ENCODE peak calls at places on chromosomes 4 and X, in six cellular contexts. One of them, this sample, is unnamed. For H3K27me3 and H3K9me3, the result is how much of the 10 kb centered on the place peaks cover.

GRCh38 chr4:70743728-70744127 is 22.0 kb downstream of the RUFY3 start:
- DNase-seq in uterus: no peak
- DNase-seq in IMR-90: peak
- DNase-seq in tibial nerve: no peak
- DNase-seq in heart right ventricle: no peak
- DNase-seq in lung: no peak
- DNase-seq in this sample: no peak

GRCh38 chrX:51641421-51642021 is 22.8 kb upstream of the CENPVL3 start:
- DNase-seq in tibial nerve: no peak
- DNase-seq in IMR-90: peak
- DNase-seq in uterus: no peak
- DNase-seq in heart right ventricle: no peak
- DNase-seq in lung: no peak
- DNase-seq in this sample: peak

GRCh38 chr4:5399790-5400421 is 308.5 kb downstream of the EVC2 start:
- DNase-seq in lung: no peak
- DNase-seq in heart right ventricle: no peak
- DNase-seq in IMR-90: peak
- DNase-seq in tibial nerve: no peak
- DNase-seq in uterus: no peak
- DNase-seq in this sample: peak

GRCh38 chr4:79366422-79366821 is 40.6 kb upstream of the NAA11 start:
- DNase-seq in IMR-90: no peak
- DNase-seq in tibial nerve: no peak
- DNase-seq in uterus: no peak
- DNase-seq in lung: no peak
- DNase-seq in heart right ventricle: no peak
- DNase-seq in this sample: no peak

GRCh38 chrX:50066318-50066937 is 134.4 kb downstream of the AKAP4 start:
- DNase-seq in IMR-90: no peak
- DNase-seq in lung: no peak
- DNase-seq in tibial nerve: no peak
- DNase-seq in uterus: no peak
- DNase-seq in heart right ventricle: no peak
- DNase-seq in this sample: no peak

GRCh38 chr4:153345011-153345981 is 808 bp downstream of the MND1 start:
- DNase-seq in lung: peak
- DNase-seq in IMR-90: peak
- DNase-seq in uterus: peak
- DNase-seq in heart right ventricle: peak
- DNase-seq in tibial nerve: no peak
- DNase-seq in this sample: no peak

GRCh38 chr4:76308548-76308947 is 2.0 kb downstream of the STBD1 start:
- DNase-seq in lung: no peak
- DNase-seq in IMR-90: no peak
- DNase-seq in uterus: no peak
- DNase-seq in heart right ventricle: peak
- DNase-seq in tibial nerve: no peak
- DNase-seq in this sample: no peak

GRCh38 chr4:66794635-66795034 is 750.7 kb downstream of the CENPC start:
- DNase-seq in uterus: no peak
- DNase-seq in lung: no peak
- DNase-seq in heart right ventricle: no peak
- DNase-seq in tibial nerve: no peak
- DNase-seq in IMR-90: no peak
- DNase-seq in this sample: no peak

GRCh38 chr4:8435656-8436121 is 4.8 kb downstream of the ACOX3 start:
- DNase-seq in heart right ventricle: no peak
- DNase-seq in tibial nerve: no peak
- DNase-seq in IMR-90: peak
- DNase-seq in lung: peak
- DNase-seq in uterus: no peak
- DNase-seq in this sample: no peak

GRCh38 chr4:72387959-72388358 is 181.1 kb downstream of the ADAMTS3 start:
- DNase-seq in lung: no peak
- DNase-seq in uterus: no peak
- DNase-seq in heart right ventricle: no peak
- DNase-seq in tibial nerve: no peak
- DNase-seq in IMR-90: no peak
- DNase-seq in this sample: no peak

GRCh38 chr4:102223461-102223860 is 121.8 kb downstream of the SLC39A8 start:
- DNase-seq in uterus: no peak
- DNase-seq in heart right ventricle: no peak
- DNase-seq in lung: no peak
- DNase-seq in IMR-90: no peak
- DNase-seq in tibial nerve: no peak
- DNase-seq in this sample: no peak

GRCh38 chr4:1628892-1629703 is 55.0 kb downstream of the FAM53A start:
- DNase-seq in IMR-90: peak
- DNase-seq in lung: peak
- DNase-seq in uterus: peak
- DNase-seq in heart right ventricle: peak
- DNase-seq in tibial nerve: peak
- DNase-seq in this sample: peak

GRCh38 chrX:154096140-154097002 is 1.1 kb downstream of the MECP2 start:
- DNase-seq in lung: no peak
- DNase-seq in uterus: no peak
- DNase-seq in tibial nerve: no peak
- DNase-seq in IMR-90: peak
- DNase-seq in heart right ventricle: peak
- DNase-seq in this sample: no peak

GRCh38 chrX:94058728-94059382 is 384.8 kb downstream of the FAM133A start:
- DNase-seq in uterus: no peak
- DNase-seq in lung: no peak
- DNase-seq in heart right ventricle: peak
- DNase-seq in tibial nerve: no peak
- DNase-seq in IMR-90: no peak
- DNase-seq in this sample: no peak

GRCh38 chrX:118211891-118212816 is 95.5 kb upstream of the KLHL13 start:
- DNase-seq in uterus: no peak
- DNase-seq in lung: no peak
- DNase-seq in tibial nerve: no peak
- DNase-seq in IMR-90: no peak
- DNase-seq in heart right ventricle: no peak
- DNase-seq in this sample: no peak

GRCh38 chr4:129603241-129603931 is 507.4 kb downstream of the C4orf33 start:
- DNase-seq in tibial nerve: no peak
- DNase-seq in heart right ventricle: no peak
- DNase-seq in IMR-90: no peak
- DNase-seq in lung: no peak
- DNase-seq in uterus: no peak
- DNase-seq in this sample: no peak
- H3K4me3 ChIP-seq in tibial nerve: no peak
- H3K4me3 ChIP-seq in heart right ventricle: no peak
- H3K4me3 ChIP-seq in IMR-90: no peak
- H3K4me3 ChIP-seq in lung: no peak
- H3K4me3 ChIP-seq in uterus: no peak
- H3K4me3 ChIP-seq in this sample: no peak

GRCh38 chr4:144649646-144650045 is 3.7 kb downstream of the HHIP start:
- DNase-seq in IMR-90: no peak
- DNase-seq in tibial nerve: no peak
- DNase-seq in uterus: no peak
- DNase-seq in heart right ventricle: no peak
- DNase-seq in lung: no peak
- DNase-seq in this sample: no peak
- H3K27me3 ChIP-seq in IMR-90: under half
- H3K27me3 ChIP-seq in tibial nerve: under half
- H3K27me3 ChIP-seq in uterus: under half
- H3K27me3 ChIP-seq in heart right ventricle: half or more
- H3K27me3 ChIP-seq in lung: under half
- H3K27me3 ChIP-seq in this sample: under half

DNA sequence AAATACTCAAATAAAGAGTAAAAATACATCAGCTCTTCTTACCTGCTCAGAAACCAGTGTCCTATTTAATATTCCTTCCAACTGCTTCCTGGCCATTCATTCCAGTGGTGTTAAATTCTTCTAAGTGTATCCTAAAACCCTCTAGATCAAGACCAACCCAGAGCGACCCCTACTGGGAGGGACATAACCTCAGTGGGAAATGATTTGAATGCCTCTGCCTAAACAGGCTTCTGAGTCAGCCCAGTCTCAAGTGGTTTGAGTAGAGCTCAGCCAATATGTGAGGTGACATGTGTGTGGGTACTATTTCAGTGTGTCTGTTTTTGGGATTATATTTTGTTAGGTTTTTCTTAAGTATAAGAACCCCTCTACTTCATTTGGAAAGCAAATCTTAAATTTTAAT is 133.6 kb upstream of the ARHGEF9 start:
- DNase-seq in IMR-90: no peak
- DNase-seq in uterus: no peak
- DNase-seq in tibial nerve: no peak
- DNase-seq in lung: no peak
- DNase-seq in heart right ventricle: peak
- DNase-seq in this sample: no peak
- H3K9me3 ChIP-seq in IMR-90: under half
- H3K9me3 ChIP-seq in uterus: under half
- H3K9me3 ChIP-seq in tibial nerve: under half
- H3K9me3 ChIP-seq in lung: under half
- H3K9me3 ChIP-seq in heart right ventricle: under half
- H3K9me3 ChIP-seq in this sample: under half

GRCh38 chr4:85477538-85477937 is 2.6 kb downstream of the ARHGAP24 start:
- DNase-seq in heart right ventricle: no peak
- DNase-seq in uterus: no peak
- DNase-seq in tibial nerve: no peak
- DNase-seq in lung: no peak
- DNase-seq in IMR-90: no peak
- DNase-seq in this sample: no peak

GRCh38 chr4:85474818-85475630 is at the start of gene ARHGAP24:
- DNase-seq in uterus: peak
- DNase-seq in lung: peak
- DNase-seq in IMR-90: peak
- DNase-seq in tibial nerve: peak
- DNase-seq in heart right ventricle: peak
- DNase-seq in this sample: peak

GRCh38 chr4:85475631-85476233 is 782 bp downstream of the ARHGAP24 start:
- DNase-seq in lung: no peak
- DNase-seq in IMR-90: no peak
- DNase-seq in heart right ventricle: peak
- DNase-seq in uterus: no peak
- DNase-seq in tibial nerve: no peak
- DNase-seq in this sample: no peak

GRCh38 chr4:85482000-85482738 is 7.2 kb downstream of the ARHGAP24 start:
- DNase-seq in heart right ventricle: no peak
- DNase-seq in uterus: no peak
- DNase-seq in IMR-90: no peak
- DNase-seq in tibial nerve: no peak
- DNase-seq in lung: no peak
- DNase-seq in this sample: no peak

GRCh38 chr4:85478576-85478975 is 3.6 kb downstream of the ARHGAP24 start:
- DNase-seq in tibial nerve: no peak
- DNase-seq in IMR-90: no peak
- DNase-seq in heart right ventricle: no peak
- DNase-seq in lung: no peak
- DNase-seq in uterus: no peak
- DNase-seq in this sample: no peak
- H3K4me3 ChIP-seq in tibial nerve: no peak
- H3K4me3 ChIP-seq in IMR-90: no peak
- H3K4me3 ChIP-seq in heart right ventricle: no peak
- H3K4me3 ChIP-seq in lung: no peak
- H3K4me3 ChIP-seq in uterus: no peak
- H3K4me3 ChIP-seq in this sample: no peak

GRCh38 chrX:95330292-95330691 is 1354.3 kb upstream of the DIAPH2 start:
- DNase-seq in uterus: no peak
- DNase-seq in IMR-90: no peak
- DNase-seq in heart right ventricle: no peak
- DNase-seq in lung: no peak
- DNase-seq in tibial nerve: no peak
- DNase-seq in this sample: no peak

GRCh38 chrX:95325185-95325584 is 1359.5 kb upstream of the DIAPH2 start:
- DNase-seq in IMR-90: no peak
- DNase-seq in uterus: no peak
- DNase-seq in lung: no peak
- DNase-seq in tibial nerve: no peak
- DNase-seq in heart right ventricle: no peak
- DNase-seq in this sample: no peak
- H3K27me3 ChIP-seq in IMR-90: under half
- H3K27me3 ChIP-seq in uterus: under half
- H3K27me3 ChIP-seq in lung: under half
- H3K27me3 ChIP-seq in tibial nerve: under half
- H3K27me3 ChIP-seq in heart right ventricle: under half
- H3K27me3 ChIP-seq in this sample: under half

GRCh38 chr4:33133723-33134122 is 2413.6 kb downstream of the PCDH7 start:
- DNase-seq in lung: no peak
- DNase-seq in uterus: no peak
- DNase-seq in heart right ventricle: no peak
- DNase-seq in tibial nerve: no peak
- DNase-seq in IMR-90: no peak
- DNase-seq in this sample: no peak
- H3K9me3 ChIP-seq in lung: under half
- H3K9me3 ChIP-seq in uterus: under half
- H3K9me3 ChIP-seq in heart right ventricle: under half
- H3K9me3 ChIP-seq in tibial nerve: under half
- H3K9me3 ChIP-seq in IMR-90: under half
- H3K9me3 ChIP-seq in this sample: under half

GRCh38 chrX:24167719-24168472 is 18.4 kb downstream of the ZFX start:
- DNase-seq in lung: no peak
- DNase-seq in tibial nerve: no peak
- DNase-seq in IMR-90: peak
- DNase-seq in uterus: no peak
- DNase-seq in heart right ventricle: no peak
- DNase-seq in this sample: no peak
- H3K4me3 ChIP-seq in lung: no peak
- H3K4me3 ChIP-seq in tibial nerve: no peak
- H3K4me3 ChIP-seq in IMR-90: no peak
- H3K4me3 ChIP-seq in uterus: no peak
- H3K4me3 ChIP-seq in heart right ventricle: no peak
- H3K4me3 ChIP-seq in this sample: no peak

GRCh38 chr4:173505924-173506779 is 23.9 kb downstream of the HAND2 start:
- DNase-seq in lung: no peak
- DNase-seq in uterus: no peak
- DNase-seq in IMR-90: peak
- DNase-seq in heart right ventricle: peak
- DNase-seq in tibial nerve: no peak
- DNase-seq in this sample: no peak
- H3K27me3 ChIP-seq in lung: under half
- H3K27me3 ChIP-seq in uterus: under half
- H3K27me3 ChIP-seq in IMR-90: half or more
- H3K27me3 ChIP-seq in heart right ventricle: under half
- H3K27me3 ChIP-seq in tibial nerve: half or more
- H3K27me3 ChIP-seq in this sample: half or more

GRCh38 chr4:139691-140090 is 15.4 kb downstream of the ZNF718 start:
- DNase-seq in IMR-90: no peak
- DNase-seq in heart right ventricle: no peak
- DNase-seq in tibial nerve: no peak
- DNase-seq in lung: no peak
- DNase-seq in uterus: no peak
- DNase-seq in this sample: no peak

DNA sequence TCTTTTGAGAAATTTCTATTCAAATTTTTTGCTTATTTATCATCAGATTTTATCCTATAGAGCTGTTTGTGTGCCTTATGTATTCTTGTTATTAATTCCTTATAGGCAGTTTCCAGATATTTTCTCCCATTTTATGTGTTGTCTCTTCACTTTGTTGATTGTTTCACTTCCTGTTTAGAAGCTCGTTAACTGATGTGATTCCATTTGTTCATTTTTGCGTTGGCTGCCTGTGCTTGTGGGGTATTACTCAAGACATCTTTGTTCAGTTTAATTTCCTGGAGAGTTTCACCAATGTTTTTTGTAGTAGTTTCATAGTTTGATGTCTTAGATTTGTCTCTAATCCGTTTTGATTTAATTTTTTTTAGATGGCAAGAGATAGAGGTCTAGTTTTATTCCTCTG is 14.6 kb downstream of the ZNF718 start:
- DNase-seq in heart right ventricle: no peak
- DNase-seq in lung: no peak
- DNase-seq in uterus: no peak
- DNase-seq in tibial nerve: no peak
- DNase-seq in IMR-90: no peak
- DNase-seq in this sample: no peak
- H3K9me3 ChIP-seq in heart right ventricle: under half
- H3K9me3 ChIP-seq in lung: under half
- H3K9me3 ChIP-seq in uterus: under half
- H3K9me3 ChIP-seq in tibial nerve: half or more
- H3K9me3 ChIP-seq in IMR-90: under half
- H3K9me3 ChIP-seq in this sample: under half

This sample was measured in iPS DF 6.9.